ENCODE peak calls at places on chromosomes 12 and 14, in nine cellular contexts. L is amniotic stem cell; D is activated CD8-positive, alpha-beta T cell treated with anti-CD3 and anti-CD28 coated beads, Interleukin-2, amount 10 ng/mL, durations not matched to agents 7 days and 5 days; N is A172; I is substantia nigra; B is hepatic stellate cell; H is heart left ventricle; T is hippocampal formation; E is ecto neural progenitor cell. J is an unnamed sample.

GRCh38 chr14:65879218-65880009 is 466.9 kb downstream of the FUT8 start:
- DNase-seq in L (no peak), D (no peak), N (peak), I (no peak), B (no peak), H (no peak), T (no peak), E (no peak), J (no peak)

GRCh38 chr14:70773182-70773862 is 36.0 kb downstream of the MAP3K9 start:
- DNase-seq in L (no peak), D (no peak), N (no peak), I (no peak), B (no peak), H (no peak), T (no peak), E (no peak), J (no peak)

GRCh38 chr12:113059071-113059595 is 2.6 kb downstream of the DTX1 start:
- DNase-seq in L (no peak), D (no peak), N (no peak), I (no peak), B (no peak), H (no peak), T (no peak), E (no peak), J (no peak)

GRCh38 chr14:89078021-89078676 is 253.7 kb downstream of the TTC8 start:
- DNase-seq in L (no peak), D (no peak), N (no peak), I (no peak), B (no peak), H (no peak), T (peak), E (no peak), J (no peak)

GRCh38 chr14:24277606-24278321 is 6.4 kb upstream of the RABGGTA start:
- DNase-seq in L (no peak), D (no peak), N (no peak), I (no peak), B (no peak), H (no peak), T (no peak), E (no peak), J (no peak)

GRCh38 chr12:80580254-80580653 is 127.2 kb upstream of the MYF6 start:
- DNase-seq in L (peak), D (no peak), N (peak), I (no peak), B (peak), H (no peak), T (no peak), E (no peak), J (peak)

GRCh38 chr12:133129368-133130037 is 571 bp downstream of the ZNF891 start:
- DNase-seq in L (no peak), D (no peak), N (peak), I (no peak), B (no peak), H (no peak), T (no peak), E (no peak), J (no peak)

GRCh38 chr12:117805865-117806264 is 162.9 kb downstream of the KSR2 start:
- DNase-seq in L (no peak), D (no peak), N (no peak), I (no peak), B (no peak), H (no peak), T (no peak), E (no peak), J (no peak)

GRCh38 chr12:109120095-109120494 is 3.7 kb downstream of the ACACB start:
- DNase-seq in L (no peak), D (no peak), N (no peak), I (no peak), B (no peak), H (no peak), T (no peak), E (no peak), J (no peak)

GRCh38 chr14:43360239-43360638 is 1146.8 kb downstream of the FSCB start:
- DNase-seq in L (no peak), D (no peak), N (no peak), I (no peak), B (no peak), H (no peak), T (no peak), E (no peak), J (no peak)

GRCh38 chr12:122062832-122063690 is 15.5 kb upstream of the MLXIP start:
- DNase-seq in L (peak), D (no peak), N (peak), I (no peak), B (peak), H (peak), T (peak), E (no peak), J (peak)

GRCh38 chr12:115620816-115621215 is 656.7 kb downstream of the MED13L start:
- DNase-seq in L (no peak), D (no peak), N (no peak), I (no peak), B (no peak), H (no peak), T (no peak), E (no peak), J (no peak)

GRCh38 chr12:39763894-39764176 is 144.2 kb upstream of the ABCD2 start:
- DNase-seq in L (no peak), D (no peak), N (no peak), I (no peak), B (no peak), H (no peak), T (no peak), E (no peak), J (no peak)

GRCh38 chr14:29149798-29150197 is 383.2 kb downstream of the FOXG1 start:
- DNase-seq in L (no peak), D (no peak), N (no peak), I (no peak), B (no peak), H (no peak), T (no peak), E (no peak), J (no peak)

GRCh38 chr14:66078031-66078430 is 408.1 kb upstream of the CCDC196 start:
- DNase-seq in L (no peak), D (no peak), N (no peak), I (no peak), B (no peak), H (no peak), T (no peak), E (no peak), J (no peak)

GRCh38 chr14:99360774-99361595 is 89.0 kb upstream of the BCL11B start:
- DNase-seq in L (no peak), D (no peak), N (peak), I (no peak), B (no peak), H (no peak), T (no peak), E (no peak), J (no peak)

GRCh38 chr12:123787466-123787865 is 25.4 kb downstream of the DNAH10 start:
- DNase-seq in L (no peak), D (no peak), N (no peak), I (no peak), B (no peak), H (no peak), T (no peak), E (no peak), J (no peak)

GRCh38 chr14:56949828-56950227 is 139.5 kb upstream of the OTX2 start:
- DNase-seq in L (no peak), D (no peak), N (peak), I (no peak), B (no peak), H (no peak), T (no peak), E (no peak), J (no peak)

GRCh38 chr12:22626429-22626828 is 1.5 kb downstream of the ETNK1 start:
- DNase-seq in L (peak), D (peak), N (peak), I (no peak), B (no peak), H (no peak), T (no peak), E (no peak), J (no peak)

GRCh38 chr12:67705394-67706370 is 57.1 kb downstream of the DYRK2 start:
- DNase-seq in L (no peak), D (no peak), N (peak), I (no peak), B (peak), H (peak), T (no peak), E (no peak), J (peak)

GRCh38 chr14:98578204-98578603 is 693.8 kb downstream of the BCL11B start:
- DNase-seq in L (no peak), D (no peak), N (no peak), I (no peak), B (no peak), H (no peak), T (no peak), E (no peak), J (no peak)

GRCh38 chr12:22981711-22982110 is 356.7 kb downstream of the ETNK1 start:
- DNase-seq in L (no peak), D (no peak), N (no peak), I (no peak), B (peak), H (no peak), T (no peak), E (no peak), J (no peak)

GRCh38 chr14:74567646-74568379 is 44.2 kb downstream of the LTBP2 start:
- DNase-seq in L (no peak), D (no peak), N (no peak), I (no peak), B (no peak), H (no peak), T (no peak), E (no peak), J (no peak)

GRCh38 chr12:109288571-109288970 is 20.5 kb downstream of the FOXN4 start:
- DNase-seq in L (no peak), D (no peak), N (no peak), I (no peak), B (no peak), H (no peak), T (no peak), E (no peak), J (no peak)